ENCODE peak calls at places on chromosomes 11 and 22, in nine cellular contexts. J is endodermal cell, K is right lobe of liver, D is chondrocyte, Y is OCI-LY7, E is HFF-Myc, T is thoracic aorta, X is dorsolateral prefrontal cortex, Q is body of pancreas. L is an unnamed sample.

GRCh38 chr11:65987336-65987735 is 14.6 kb downstream of the EIF1AD start:
- DNase-seq in K (no peak), J (no peak), Q (no peak), D (no peak), E (no peak), T (no peak), Y (no peak), X (no peak), L (no peak)

GRCh38 chr22:24433868-24434471 is 6.6 kb downstream of the ADORA2A start:
- DNase-seq in E (no peak), Q (no peak), K (no peak), Y (peak; percentile 92), T (no peak), J (peak; percentile 30), X (no peak), D (peak; percentile 86), L (peak; percentile 90)

GRCh38 chr11:64088159-64089026 is 52.7 kb downstream of the FLRT1 start:
- DNase-seq in Q (no peak), J (peak; percentile 89), X (no peak), T (no peak), E (no peak), D (no peak), Y (peak; percentile 45), K (no peak), L (no peak)

GRCh38 chr11:75577198-75577597 is 15.1 kb downstream of the SERPINH1 start:
- DNase-seq in J (peak; percentile 88), E (no peak), D (no peak), T (no peak), Y (peak; percentile 21), X (peak; percentile 41), K (peak; percentile 55), Q (peak; percentile 66), L (peak; percentile 56)

GRCh38 chr11:126246636-126247035 is 22.1 kb downstream of the SRPRA start:
- DNase-seq in K (no peak), Y (no peak), J (no peak), Q (no peak), T (no peak), E (no peak), X (no peak), D (no peak), L (no peak)

GRCh38 chr22:49636214-49636613 is 191.5 kb downstream of the BRD1 start:
- DNase-seq in D (no peak), T (no peak), X (no peak), J (no peak), E (no peak), Q (no peak), Y (no peak), K (peak; percentile 30), L (no peak)

GRCh38 chr22:25716637-25717036 is 25.4 kb upstream of the MYO18B start:
- DNase-seq in Y (no peak), T (no peak), Q (no peak), X (no peak), E (no peak), K (no peak), J (no peak), D (no peak), L (no peak)

GRCh38 chr11:39673994-39674393 is 1785.5 kb downstream of the LRRC4C start:
- DNase-seq in T (no peak), Y (no peak), Q (no peak), D (no peak), J (no peak), E (no peak), X (no peak), K (no peak), L (no peak)

GRCh38 chr22:23153994-23154393 is 8.7 kb downstream of the RAB36 start:
- DNase-seq in J (no peak), D (no peak), Y (no peak), K (no peak), Q (no peak), T (no peak), E (no peak), X (no peak), L (no peak)

GRCh38 chr11:8262552-8263108 is 1.0 kb downstream of the LMO1 start:
- DNase-seq in K (peak; percentile 55), Q (peak; percentile 29), D (no peak), X (no peak), Y (no peak), E (no peak), J (peak; percentile 91), T (no peak), L (peak; percentile 70)

GRCh38 chr11:1298695-1299492 is 10.5 kb downstream of the TOLLIP start:
- DNase-seq in Y (no peak), J (peak; percentile 64), E (no peak), X (no peak), D (no peak), K (peak; percentile 95), Q (peak; percentile 86), T (no peak), L (no peak)

GRCh38 chr11:64562723-64563351 is 28.2 kb upstream of the SLC22A12 start:
- DNase-seq in K (peak; percentile 22), J (no peak), Q (no peak), D (peak; percentile 39), T (no peak), X (no peak), Y (no peak), E (no peak), L (no peak)

GRCh38 chr22:37370306-37370979 is 56.8 kb downstream of the ELFN2 start:
- DNase-seq in Y (peak; percentile 75), Q (no peak), X (no peak), T (no peak), J (no peak), E (no peak), D (no peak), K (no peak), L (no peak)

GRCh38 chr22:44289429-44290171 is 23.2 kb downstream of the SHISAL1 start:
- DNase-seq in T (no peak), D (no peak), Y (no peak), X (no peak), E (peak; percentile 63), K (no peak), Q (no peak), J (peak; percentile 93), L (no peak)

GRCh38 chr22:50606126-50606525 is 5.5 kb downstream of the MAPK8IP2 start:
- DNase-seq in J (peak; percentile 70), K (no peak), Y (no peak), X (no peak), T (no peak), E (no peak), D (peak; percentile 48), Q (no peak), L (peak; percentile 65)

GRCh38 chr11:115463606-115464005 is 40.6 kb downstream of the CADM1 start:
- DNase-seq in K (no peak), T (no peak), D (no peak), J (no peak), Y (no peak), E (no peak), X (no peak), Q (no peak), L (no peak)

GRCh38 chr11:120511116-120511803 is at the start of gene GRIK4:
- DNase-seq in K (peak; percentile 87), Q (peak; percentile 82), T (peak; percentile 18), X (peak; percentile 91), J (peak; percentile 95), E (no peak), D (peak; percentile 93), Y (peak; percentile 81), L (peak; percentile 97)

GRCh38 chr11:2943711-2944118 is 14.5 kb upstream of the PHLDA2 start:
- DNase-seq in K (peak; percentile 56), T (no peak), Y (no peak), Q (no peak), J (peak; percentile 50), E (no peak), D (peak; percentile 90), X (no peak), L (no peak)
- TF ChIP-seq CTCF in K (no peak), T (no peak), Y (no peak), Q (no peak), J (no peak), E (no peak), D (no peak), X (no peak), L (no peak)

DNA sequence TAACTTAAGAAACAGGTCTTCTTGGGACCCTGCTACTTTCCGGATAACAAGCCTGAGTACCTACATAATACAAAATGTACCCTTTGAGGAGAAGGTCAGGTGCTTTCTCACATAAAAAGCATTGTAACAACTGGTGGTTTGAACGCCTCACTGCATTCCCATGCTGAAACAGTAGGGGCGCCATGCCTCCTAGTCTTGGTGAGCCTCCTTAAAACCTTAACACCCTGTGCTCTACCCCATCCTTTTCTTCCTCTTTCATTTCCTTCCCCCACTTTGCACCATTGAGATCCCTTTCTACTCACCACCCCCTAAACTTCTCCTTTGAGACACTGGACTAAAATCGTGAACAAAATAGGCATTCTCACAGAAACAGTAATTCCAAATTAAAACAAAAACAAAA is 729.3 kb downstream of the NTM start:
- DNase-seq in E (no peak), K (no peak), X (no peak), D (no peak), T (no peak), J (peak; percentile 86), Y (peak; percentile 9), Q (no peak), L (no peak)
- TF ChIP-seq CTCF in E (peak; percentile 61), K (peak; percentile 14), X (no peak), D (peak; percentile 63), T (no peak), J (peak; percentile 85), Y (peak; percentile 71), Q (no peak), L (peak; percentile 39)

DNA sequence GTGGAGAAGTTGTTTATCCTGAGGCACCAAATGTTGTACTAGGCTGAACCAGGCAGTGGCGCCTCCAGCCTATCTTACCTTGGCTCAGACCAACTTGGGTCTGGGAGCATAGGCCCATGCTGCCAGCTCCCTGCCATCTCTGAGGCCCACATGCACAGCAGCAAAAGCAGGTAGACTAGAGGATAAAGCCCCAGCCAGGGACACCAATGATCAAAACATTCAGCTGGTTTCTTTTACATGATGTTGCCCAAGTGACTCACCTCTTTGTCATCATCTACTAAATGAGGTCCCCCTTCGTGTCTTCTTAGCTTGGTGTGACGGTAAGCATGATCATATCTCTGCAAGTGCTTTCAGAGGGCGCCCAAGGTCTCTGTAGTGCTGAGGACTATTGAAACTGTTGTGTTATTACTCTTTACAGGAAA is 112.1 kb upstream of the DRD2 start:
- DNase-seq in J (peak; percentile 65), K (no peak), D (no peak), Y (no peak), Q (no peak), T (no peak), E (no peak), X (no peak), L (peak; percentile 34)
- TF ChIP-seq CTCF in J (peak; percentile 59), K (no peak), D (no peak), Y (no peak), Q (no peak), T (no peak), E (no peak), X (no peak), L (peak; percentile 10)

DNA sequence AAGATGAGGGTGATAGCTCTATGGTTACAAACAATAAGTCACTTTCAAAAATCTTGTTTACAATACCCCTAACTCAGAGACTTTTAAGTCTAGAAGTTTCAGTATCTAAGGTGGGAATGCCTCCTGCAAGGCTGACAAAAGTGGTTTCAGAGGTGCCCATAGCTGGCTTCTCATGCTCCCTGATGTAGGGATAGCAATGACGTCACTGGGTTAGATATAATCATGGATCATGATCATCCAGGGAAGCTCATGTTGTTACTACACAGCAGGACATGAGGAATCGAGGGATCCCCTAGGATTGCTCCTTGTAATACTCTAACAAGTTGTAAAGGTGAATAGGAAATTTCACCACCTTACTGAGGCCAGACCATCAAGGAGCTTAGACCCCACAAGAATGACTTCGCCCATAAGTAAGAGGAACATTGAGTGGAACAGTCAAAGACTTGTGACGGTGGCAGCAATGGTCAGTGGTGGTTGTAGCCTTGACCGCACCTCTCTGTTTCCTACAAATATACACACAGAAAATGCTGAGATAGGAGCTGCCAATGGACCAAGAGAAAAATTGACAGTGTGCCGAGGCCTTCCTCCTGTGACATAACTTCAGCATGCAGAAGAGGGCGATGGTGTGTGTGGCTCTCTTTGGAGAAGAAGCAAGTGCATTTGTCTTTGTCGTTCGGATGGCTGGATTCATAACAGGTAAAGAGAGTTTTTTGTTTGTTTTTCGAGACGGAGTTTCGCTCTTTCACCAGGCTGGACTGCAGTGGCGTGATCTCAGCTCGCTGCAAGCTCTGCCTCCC is 15.6 kb downstream of the APOL4 start:
- DNase-seq in T (no peak), X (no peak), Y (no peak), D (no peak), Q (no peak), K (no peak), E (no peak), J (no peak), L (no peak)
- TF ChIP-seq CTCF in T (no peak), X (no peak), Y (no peak), D (no peak), Q (no peak), K (no peak), E (no peak), J (peak; percentile 50), L (no peak)